ENCODE peak calls at places on chromosomes 2 and 18, in eight cellular contexts. K, T, C, R, F, A, M and W are unnamed samples.

GRCh38 chr2:161586517-161587167 is 37.6 kb upstream of the SLC4A10 start:
- DNase-seq in F (peak), T (no peak), K (no peak), M (peak), R (peak), C (no peak), A (peak), W (no peak)

GRCh38 chr2:84894758-84895520 is 10.5 kb upstream of the TMSB10 start:
- DNase-seq in T (peak), R (no peak), F (peak), C (no peak), K (no peak), A (peak), M (peak), W (no peak)

GRCh38 chr18:45638544-45638943 is 23.3 kb downstream of the SLC14A2 start:
- DNase-seq in C (no peak), M (no peak), R (no peak), A (no peak), K (no peak), F (no peak), T (no peak), W (no peak)

GRCh38 chr2:129734343-129735034 is 245.0 kb upstream of the RAB6C start:
- DNase-seq in T (no peak), F (no peak), K (no peak), R (no peak), M (no peak), A (no peak), C (no peak), W (no peak)

GRCh38 chr2:174699993-174700766 is 64.1 kb downstream of the CHRNA1 start:
- DNase-seq in T (no peak), R (peak), C (no peak), K (peak), M (peak), F (peak), A (peak), W (no peak)

GRCh38 chr2:241159116-241159515 is 8.8 kb downstream of the PPP1R7 start:
- DNase-seq in C (no peak), T (no peak), A (no peak), K (no peak), M (no peak), R (no peak), F (no peak), W (no peak)

GRCh38 chr2:144477281-144477942 is 42.5 kb downstream of the ZEB2 start:
- DNase-seq in F (no peak), M (no peak), K (no peak), T (no peak), A (peak), C (no peak), R (no peak), W (no peak)

GRCh38 chr2:172667926-172668325 is 67.7 kb upstream of the RAPGEF4 start:
- DNase-seq in C (no peak), T (no peak), F (no peak), K (no peak), M (no peak), A (no peak), R (no peak), W (no peak)

GRCh38 chr2:177031435-177032222 is 181.0 kb upstream of the HNRNPA3 start:
- DNase-seq in K (no peak), M (no peak), F (no peak), C (no peak), T (no peak), R (no peak), A (no peak), W (no peak)

GRCh38 chr18:79523221-79523737 is 127.5 kb downstream of the NFATC1 start:
- DNase-seq in F (peak), M (no peak), A (no peak), C (no peak), R (no peak), K (no peak), T (peak), W (no peak)

GRCh38 chr2:170237572-170238120 is 59.7 kb downstream of the MYO3B start:
- DNase-seq in M (no peak), T (no peak), K (no peak), C (no peak), R (peak), A (no peak), F (no peak), W (no peak)

GRCh38 chr18:38751211-38751610 is 1185.6 kb upstream of the CELF4 start:
- DNase-seq in F (no peak), R (no peak), T (no peak), M (no peak), C (no peak), K (no peak), A (no peak), W (no peak)

GRCh38 chr2:170966648-170967396 is 37.8 kb downstream of the GORASP2 start:
- DNase-seq in A (no peak), M (no peak), T (no peak), R (peak), K (peak), C (no peak), F (no peak), W (no peak)

GRCh38 chr2:37190290-37190689 is 1.8 kb upstream of the SULT6B1 start:
- DNase-seq in A (no peak), M (no peak), T (no peak), F (no peak), C (no peak), K (no peak), R (no peak), W (no peak)

GRCh38 chr2:231717281-231718180 is 9.2 kb downstream of the PTMA start:
- DNase-seq in M (peak), A (peak), R (peak), T (no peak), K (peak), C (no peak), F (peak), W (no peak)

GRCh38 chr2:162839419-162839818 is 852 bp upstream of the KCNH7 start:
- DNase-seq in K (no peak), M (no peak), A (no peak), T (no peak), F (no peak), R (no peak), C (no peak), W (no peak)

GRCh38 chr2:102005989-102006885 is 14.5 kb downstream of the IL1R2 start:
- DNase-seq in C (no peak), K (peak), M (peak), T (no peak), A (peak), F (peak), R (peak), W (no peak)

GRCh38 chr18:22136395-22136794 is 33.0 kb upstream of the GATA6 start:
- DNase-seq in F (no peak), A (peak), R (peak), K (no peak), T (no peak), M (peak), C (no peak), W (no peak)

GRCh38 chr2:232974431-232974830 is 38.6 kb downstream of the NGEF start:
- DNase-seq in T (no peak), C (no peak), M (no peak), R (no peak), A (no peak), K (peak), F (no peak), W (no peak)

GRCh38 chr2:181444654-181445053 is 12.5 kb upstream of the ITGA4 start:
- DNase-seq in T (no peak), K (no peak), C (no peak), R (no peak), F (no peak), A (no peak), M (no peak), W (no peak)

GRCh38 chr2:11573418-11574175 is 39.8 kb downstream of the GREB1 start:
- DNase-seq in T (no peak), A (peak), K (no peak), M (peak), C (no peak), R (peak), F (no peak), W (no peak)

GRCh38 chr2:16250886-16251285 is 310.5 kb downstream of the MYCN start:
- DNase-seq in K (no peak), R (peak), A (no peak), F (no peak), M (no peak), C (no peak), T (no peak), W (no peak)

GRCh38 chr2:21710496-21710895 is 586.7 kb downstream of the TDRD15 start:
- DNase-seq in A (no peak), C (no peak), M (no peak), T (no peak), R (no peak), F (no peak), K (no peak), W (no peak)

GRCh38 chr2:239396881-239397681 is 3.7 kb downstream of the HDAC4 start:
- DNase-seq in T (no peak), M (no peak), K (peak), F (peak), A (no peak), C (no peak), R (no peak), W (no peak)

GRCh38 chr18:47550611-47551010 is 299.2 kb upstream of the SKOR2 start:
- DNase-seq in K (no peak), M (no peak), R (no peak), F (no peak), C (no peak), A (no peak), T (no peak), W (no peak)

GRCh38 chr18:37253424-37254255 is 312.0 kb downstream of the CELF4 start:
- DNase-seq in T (no peak), K (peak), F (peak), C (no peak), M (no peak), R (peak), A (no peak), W (no peak)

GRCh38 chr2:168613510-168613909 is 157.4 kb downstream of the CERS6 start:
- DNase-seq in M (peak), F (no peak), A (no peak), T (no peak), R (no peak), C (no peak), K (no peak), W (no peak)

GRCh38 chr18:24075731-24076130 is 61.2 kb downstream of the TTC39C start:
- DNase-seq in T (no peak), K (no peak), C (no peak), M (peak), F (no peak), R (no peak), A (no peak), W (no peak)

GRCh38 chr2:199459286-199460100 is 1.8 kb upstream of the SATB2 start:
- DNase-seq in T (peak), K (peak), M (peak), A (peak), R (peak), F (peak), C (peak), W (peak)

GRCh38 chr2:241984271-241984655 is 114.7 kb downstream of the RTP5 start:
- DNase-seq in R (no peak), F (no peak), K (no peak), C (no peak), A (no peak), T (no peak), M (no peak), W (no peak)

GRCh38 chr2:76478636-76479035 is 767.9 kb upstream of the GCFC2 start:
- DNase-seq in M (no peak), A (no peak), F (no peak), C (no peak), T (no peak), K (no peak), R (no peak), W (no peak)

GRCh38 chr2:10901160-10901559 is 10.6 kb upstream of the KCNF1 start:
- DNase-seq in M (peak), T (no peak), C (no peak), R (peak), A (peak), F (no peak), K (no peak), W (no peak)

GRCh38 chr2:237921967-237922492 is 44.8 kb upstream of the UBE2F start:
- DNase-seq in R (no peak), F (no peak), M (no peak), A (no peak), K (no peak), C (no peak), T (no peak), W (no peak)

GRCh38 chr2:237924164-237924534 is 42.7 kb upstream of the UBE2F start:
- DNase-seq in R (no peak), K (no peak), M (no peak), C (no peak), A (no peak), F (no peak), T (no peak), W (no peak)

GRCh38 chr2:237922641-237923361 is 44.0 kb upstream of the UBE2F start:
- DNase-seq in R (peak), M (no peak), F (no peak), K (peak), A (no peak), T (no peak), C (no peak), W (no peak)

GRCh38 chr2:237920673-237921072 is 46.1 kb upstream of the UBE2F start:
- DNase-seq in M (no peak), R (no peak), A (peak), K (no peak), C (no peak), F (no peak), T (no peak), W (no peak)

GRCh38 chr2:237923507-237924163 is 43.2 kb upstream of the UBE2F start:
- DNase-seq in F (peak), K (peak), C (peak), M (peak), R (no peak), T (peak), A (peak), W (peak)
- H3K4me3 ChIP-seq in F (no peak), K (no peak), C (no peak), M (peak), R (no peak), T (peak), A (peak), W (peak)

GRCh38 chr2:98148968-98149697 is 62.2 kb downstream of the VWA3B start:
- DNase-seq in M (peak), R (peak), C (no peak), A (peak), K (peak), F (no peak), T (no peak), W (no peak)
- H3K4me3 ChIP-seq in M (no peak), R (peak), C (no peak), A (peak), K (no peak), F (no peak), T (no peak), W (peak)

DNA sequence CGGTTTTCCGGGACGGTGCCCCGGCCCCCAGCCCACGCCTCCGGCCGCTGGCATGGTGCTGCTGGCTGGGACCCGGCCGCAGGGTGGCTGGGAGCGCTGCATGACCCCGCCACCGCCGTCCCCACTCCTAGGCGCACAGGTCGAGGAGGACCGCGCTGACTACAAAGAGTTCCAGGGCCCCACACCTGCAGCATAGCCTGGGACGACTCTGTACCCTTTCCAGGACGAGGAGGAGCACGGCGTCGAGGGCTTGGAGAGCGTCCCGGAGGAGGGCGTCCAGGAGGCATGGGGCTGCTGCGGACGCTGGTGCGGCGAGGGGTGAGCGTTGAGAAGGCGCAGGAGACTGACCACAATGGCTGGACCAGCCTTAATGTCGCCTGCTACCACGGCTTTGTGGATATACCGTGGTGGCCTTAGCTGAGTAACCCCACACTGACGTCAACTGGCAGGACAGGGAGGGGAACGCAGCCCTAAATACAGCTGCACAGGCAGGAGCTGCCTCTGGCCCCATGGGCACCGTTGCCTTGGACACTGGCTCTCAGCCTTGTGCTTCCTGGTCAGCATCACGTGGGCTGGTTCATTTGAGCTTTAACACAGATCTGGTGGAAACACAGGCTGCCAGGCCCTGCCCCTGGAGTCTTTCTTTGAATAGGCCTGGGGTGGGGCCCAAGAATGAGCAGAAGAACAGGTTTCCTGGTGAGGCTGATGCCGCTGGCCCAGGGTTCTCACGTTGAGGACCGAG is 40.9 kb upstream of the TRIM43B start:
- DNase-seq in F (peak), A (no peak), C (no peak), R (peak), K (no peak), T (no peak), M (peak), W (no peak)
- H3K4me3 ChIP-seq in F (peak), A (peak), C (no peak), R (peak), K (no peak), T (peak), M (no peak), W (peak)

GRCh38 chr2:9533663-9534062 is 22.0 kb downstream of the ADAM17 start:
- DNase-seq in T (no peak), R (no peak), A (no peak), C (no peak), M (no peak), F (no peak), K (no peak), W (no peak)

GRCh38 chr2:9525266-9525665 is 30.4 kb downstream of the ADAM17 start:
- DNase-seq in F (no peak), T (no peak), A (no peak), M (no peak), K (no peak), R (no peak), C (no peak), W (no peak)

GRCh38 chr2:9524291-9524690 is 31.3 kb downstream of the ADAM17 start:
- DNase-seq in K (no peak), C (no peak), M (no peak), T (no peak), A (no peak), R (no peak), F (no peak), W (no peak)

GRCh38 chr2:9532421-9532820 is 23.2 kb downstream of the ADAM17 start:
- DNase-seq in F (no peak), R (no peak), C (no peak), M (no peak), T (no peak), K (no peak), A (no peak), W (no peak)

GRCh38 chr2:9528036-9528787 is 27.4 kb downstream of the ADAM17 start:
- DNase-seq in K (no peak), C (no peak), M (no peak), A (peak), T (no peak), F (no peak), R (no peak), W (no peak)
- H3K4me3 ChIP-seq in K (no peak), C (no peak), M (no peak), A (no peak), T (no peak), F (no peak), R (no peak), W (no peak)

GRCh38 chr2:43217228-43218220 is 8.9 kb downstream of the ZFP36L2 start:
- DNase-seq in M (no peak), T (peak), K (no peak), R (no peak), C (no peak), F (peak), A (no peak), W (no peak)
- H3K4me3 ChIP-seq in M (no peak), T (no peak), K (no peak), R (no peak), C (no peak), F (no peak), A (no peak), W (no peak)

GRCh38 chr2:28338046-28338753 is 54.5 kb upstream of the FOSL2 start:
- DNase-seq in M (peak), A (peak), K (peak), C (peak), T (no peak), F (no peak), R (no peak), W (peak)
- H3K4me3 ChIP-seq in M (no peak), A (no peak), K (no peak), C (no peak), T (no peak), F (no peak), R (no peak), W (no peak)

GRCh38 chr2:120443946-120444345 is 98.0 kb downstream of the INHBB start:
- DNase-seq in T (no peak), C (no peak), M (no peak), R (no peak), K (no peak), A (no peak), F (no peak), W (no peak)

GRCh38 chr2:120441744-120442471 is 96.0 kb downstream of the INHBB start:
- DNase-seq in M (peak), R (peak), F (no peak), C (no peak), A (no peak), K (peak), T (no peak), W (no peak)

GRCh38 chr2:120441351-120441700 is 95.4 kb downstream of the INHBB start:
- DNase-seq in T (no peak), M (no peak), A (no peak), F (no peak), R (no peak), K (no peak), C (no peak), W (no peak)

GRCh38 chr2:120442923-120443571 is 97.1 kb downstream of the INHBB start:
- DNase-seq in K (no peak), A (no peak), T (no peak), R (peak), F (no peak), M (no peak), C (no peak), W (no peak)

DNA sequence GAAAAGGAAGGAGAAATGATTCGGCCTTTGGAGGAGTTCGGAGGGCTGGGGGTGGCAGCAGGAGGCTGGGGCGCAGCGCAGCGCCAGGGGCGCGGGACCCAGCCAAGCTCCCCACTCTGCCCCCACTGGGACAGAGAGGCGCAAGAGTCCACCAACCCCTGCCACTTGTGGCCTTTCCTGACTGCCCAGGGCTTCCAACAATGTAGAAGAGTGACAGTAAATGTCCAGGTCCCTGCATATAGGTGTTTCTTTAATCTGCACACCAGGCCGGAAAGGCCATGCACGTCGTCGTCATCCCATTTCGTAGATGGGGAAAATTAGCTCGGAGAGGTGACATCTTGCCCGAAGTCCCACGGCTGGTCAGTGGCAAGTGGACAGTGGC is 96.6 kb downstream of the INHBB start:
- DNase-seq in F (no peak), R (no peak), T (no peak), A (no peak), C (no peak), M (no peak), K (no peak), W (no peak)
- H3K4me3 ChIP-seq in F (no peak), R (peak), T (peak), A (no peak), C (no peak), M (peak), K (no peak), W (peak)

GRCh38 chr2:86337235-86338099 is at the start of gene REEP1:
- DNase-seq in A (no peak), K (peak), M (no peak), R (no peak), T (no peak), F (peak), C (no peak), W (no peak)

GRCh38 chr2:86338778-86339295 is 1.4 kb upstream of the REEP1 start:
- DNase-seq in R (no peak), C (no peak), F (no peak), M (no peak), K (no peak), T (no peak), A (no peak), W (no peak)

GRCh38 chr2:86335865-86336321 is 1.5 kb downstream of the REEP1 start:
- DNase-seq in F (no peak), A (no peak), M (no peak), C (no peak), K (no peak), T (no peak), R (no peak), W (no peak)

GRCh38 chr2:86333378-86333777 is 4.0 kb downstream of the REEP1 start:
- DNase-seq in M (no peak), K (no peak), C (no peak), A (no peak), R (no peak), T (no peak), F (no peak), W (no peak)

GRCh38 chr2:86336350-86337234 is 834 bp downstream of the REEP1 start:
- DNase-seq in K (peak), A (no peak), R (no peak), T (no peak), F (no peak), M (no peak), C (no peak), W (no peak)
- H3K4me3 ChIP-seq in K (peak), A (peak), R (peak), T (peak), F (peak), M (peak), C (peak), W (peak)